ENCODE peak calls at places on chromosomes 16 and 17, in nine cellular contexts. V is HFF-Myc; X is HFFc6; W is caudate nucleus; O is M059J; L is substantia nigra; D is SHP77; U is NCI-H1092 treated with DMSO at 0.1 percent for 48 hours; A is stimulated activated CD4-positive, alpha-beta T cell treated with anti-CD3 and anti-CD28 coated beads, Interleukin-15, amount 100 ng/mL, for 1 hour. N is an unnamed sample.

GRCh38 chr17:9817086-9817485 is 4.8 kb downstream of the GSG1L2 start:
- DNase-seq in V (no peak), X (peak), W (no peak), O (peak), L (no peak), D (no peak), U (no peak), A (no peak), N (peak)

GRCh38 chr17:8791910-8792270 is 7.3 kb downstream of the MFSD6L start:
- DNase-seq in V (no peak), X (peak), W (no peak), O (peak), L (no peak), D (no peak), U (no peak), A (no peak), N (peak)

GRCh38 chr17:45690876-45691275 is 93.2 kb upstream of the CRHR1 start:
- DNase-seq in V (no peak), X (no peak), W (no peak), O (no peak), L (no peak), D (no peak), U (no peak), A (no peak), N (no peak)

GRCh38 chr17:42554250-42555121 is 1.8 kb downstream of the HSD17B1 start:
- DNase-seq in V (no peak), X (peak), W (peak), O (peak), L (peak), D (peak), U (peak), A (peak), N (peak)

GRCh38 chr16:66286527-66286926 is 80.0 kb upstream of the CDH5 start:
- DNase-seq in V (no peak), X (no peak), W (no peak), O (no peak), L (no peak), D (no peak), U (no peak), A (no peak), N (no peak)

GRCh38 chr16:35195864-35196216 is 1736.4 kb downstream of the TP53TG3F start:
- DNase-seq in V (no peak), X (no peak), W (no peak), O (no peak), L (no peak), D (no peak), U (no peak), A (no peak), N (no peak)

GRCh38 chr17:31695456-31696090 is 163.5 kb downstream of the COPRS start:
- DNase-seq in V (no peak), X (peak), W (no peak), O (peak), L (no peak), D (no peak), U (no peak), A (no peak), N (peak)

GRCh38 chr17:1693339-1693738 is 8.7 kb upstream of the PRPF8 start:
- DNase-seq in V (no peak), X (peak), W (no peak), O (peak), L (no peak), D (no peak), U (no peak), A (no peak), N (peak)

GRCh38 chr17:18156171-18156975 is 27.3 kb upstream of the ALKBH5 start:
- DNase-seq in V (no peak), X (no peak), W (no peak), O (peak), L (no peak), D (peak), U (no peak), A (no peak), N (no peak)

GRCh38 chr16:84141143-84141670 is 3.8 kb downstream of the HSDL1 start:
- DNase-seq in V (no peak), X (no peak), W (no peak), O (no peak), L (no peak), D (peak), U (no peak), A (no peak), N (no peak)

GRCh38 chr17:28711723-28712036 is at the start of gene PROCA1:
- DNase-seq in V (no peak), X (no peak), W (no peak), O (no peak), L (no peak), D (peak), U (no peak), A (no peak), N (no peak)

GRCh38 chr17:76539631-76540271 is at the start of gene PRCD:
- DNase-seq in V (no peak), X (no peak), W (no peak), O (no peak), L (no peak), D (no peak), U (no peak), A (no peak), N (peak)

GRCh38 chr17:65857713-65858112 is 296.3 kb upstream of the AXIN2 start:
- DNase-seq in V (no peak), X (no peak), W (no peak), O (no peak), L (no peak), D (no peak), U (no peak), A (no peak), N (no peak)

GRCh38 chr16:84339316-84339715 is 29.0 kb upstream of the ATP2C2 start:
- DNase-seq in V (no peak), X (no peak), W (no peak), O (no peak), L (no peak), D (no peak), U (no peak), A (no peak), N (no peak)

GRCh38 chr17:78704594-78704993 is 77.5 kb downstream of the CYTH1 start:
- DNase-seq in V (no peak), X (no peak), W (no peak), O (no peak), L (no peak), D (no peak), U (no peak), A (no peak), N (no peak)

GRCh38 chr17:3475812-3476686 is at the start of gene ASPA:
- DNase-seq in V (no peak), X (no peak), W (no peak), O (peak), L (no peak), D (no peak), U (no peak), A (no peak), N (no peak)

GRCh38 chr17:57975044-57975443 is 13.0 kb downstream of the VEZF1 start:
- DNase-seq in V (no peak), X (no peak), W (no peak), O (no peak), L (no peak), D (no peak), U (no peak), A (no peak), N (peak)

GRCh38 chr17:4449736-4450135 is 16.0 kb downstream of the SPNS3 start:
- DNase-seq in V (no peak), X (no peak), W (no peak), O (peak), L (no peak), D (no peak), U (no peak), A (no peak), N (no peak)

GRCh38 chr17:74332763-74333220 is 6.8 kb downstream of the KIF19 start:
- DNase-seq in V (no peak), X (no peak), W (no peak), O (no peak), L (no peak), D (peak), U (peak), A (no peak), N (no peak)

GRCh38 chr16:51113254-51114125 is 37.6 kb downstream of the SALL1 start:
- DNase-seq in V (no peak), X (no peak), W (no peak), O (no peak), L (no peak), D (no peak), U (no peak), A (no peak), N (no peak)

GRCh38 chr16:51003850-51004566 is 147.1 kb downstream of the SALL1 start:
- DNase-seq in V (no peak), X (no peak), W (no peak), O (no peak), L (no peak), D (no peak), U (no peak), A (no peak), N (no peak)

GRCh38 chr16:55835578-55835977 is 2.7 kb upstream of the CES1 start:
- DNase-seq in V (no peak), X (no peak), W (no peak), O (peak), L (peak), D (no peak), U (no peak), A (no peak), N (no peak)

GRCh38 chr17:27333410-27333980 is 39.6 kb downstream of the WSB1 start:
- DNase-seq in V (no peak), X (no peak), W (no peak), O (no peak), L (no peak), D (no peak), U (no peak), A (no peak), N (no peak)

GRCh38 chr17:33334703-33335102 is 41.6 kb upstream of the ASIC2 start:
- DNase-seq in V (no peak), X (no peak), W (no peak), O (no peak), L (no peak), D (no peak), U (no peak), A (no peak), N (no peak)

GRCh38 chr17:66689192-66689591 is 145.7 kb upstream of the CACNG5 start:
- DNase-seq in V (no peak), X (no peak), W (no peak), O (no peak), L (no peak), D (no peak), U (no peak), A (no peak), N (no peak)

GRCh38 chr16:48434653-48435318 is 49.6 kb upstream of the SIAH1 start:
- DNase-seq in V (peak), X (no peak), W (no peak), O (no peak), L (no peak), D (no peak), U (no peak), A (no peak), N (peak)

GRCh38 chr17:31696184-31696602 is 162.9 kb downstream of the COPRS start:
- DNase-seq in V (peak), X (peak), W (no peak), O (peak), L (peak), D (no peak), U (no peak), A (no peak), N (peak)

GRCh38 chr17:9313346-9313745 is 262.3 kb downstream of the STX8 start:
- DNase-seq in V (no peak), X (no peak), W (no peak), O (no peak), L (no peak), D (no peak), U (no peak), A (no peak), N (no peak)

GRCh38 chr17:58060596-58061191 is 22.5 kb upstream of the DYNLL2 start:
- DNase-seq in V (no peak), X (no peak), W (no peak), O (peak), L (no peak), D (no peak), U (peak), A (no peak), N (no peak)

GRCh38 chr16:86079185-86079885 is 180.4 kb downstream of the IRF8 start:
- DNase-seq in V (no peak), X (no peak), W (no peak), O (no peak), L (no peak), D (no peak), U (no peak), A (no peak), N (no peak)

GRCh38 chr16:84312783-84313382 is 18.2 kb downstream of the WFDC1 start:
- DNase-seq in V (no peak), X (no peak), W (no peak), O (no peak), L (no peak), D (no peak), U (peak), A (no peak), N (no peak)

GRCh38 chr16:23408242-23409201 is 44.5 kb downstream of the COG7 start:
- DNase-seq in V (peak), X (peak), W (no peak), O (peak), L (peak), D (no peak), U (peak), A (no peak), N (peak)

GRCh38 chr17:2087597-2088211 is 32.8 kb downstream of the HIC1 start:
- DNase-seq in V (no peak), X (no peak), W (no peak), O (peak), L (peak), D (no peak), U (no peak), A (no peak), N (peak)

GRCh38 chr17:16944334-16945140 is 27.4 kb downstream of the TNFRSF13B start:
- DNase-seq in V (no peak), X (no peak), W (no peak), O (no peak), L (no peak), D (peak), U (no peak), A (no peak), N (no peak)

GRCh38 chr16:27287051-27287811 is 18.7 kb upstream of the NSMCE1 start:
- DNase-seq in V (no peak), X (no peak), W (no peak), O (peak), L (no peak), D (no peak), U (no peak), A (no peak), N (peak)

N was measured in mesenchymal stem cell.